ENCODE peak calls at places on chromosomes 5 and 9, in four cellular contexts. B, V, H and M are unnamed samples.

GRCh38 chr9:100216178-100216787 is 117.2 kb downstream of the INVS start:
- DNase-seq in B (peak), V (peak), H (no peak), M (no peak)

GRCh38 chr5:53936481-53937352 is 373.7 kb downstream of the ARL15 start:
- DNase-seq in H (no peak), V (no peak), B (no peak), M (no peak)

GRCh38 chr5:98415663-98416062 is 357.8 kb upstream of the RGMB start:
- DNase-seq in B (peak), V (no peak), H (no peak), M (no peak)

GRCh38 chr9:111952559-111952958 is 55.9 kb downstream of the UGCG start:
- DNase-seq in V (no peak), H (no peak), B (peak), M (no peak)

GRCh38 chr9:77952641-77953341 is 78.8 kb downstream of the GNAQ start:
- DNase-seq in V (no peak), B (peak), H (no peak), M (no peak)

GRCh38 chr9:124295097-124295794 is 37.5 kb downstream of the NEK6 start:
- DNase-seq in V (no peak), B (no peak), H (no peak), M (no peak)

GRCh38 chr9:127417130-127418036 is 6.8 kb upstream of the ZNF79 start:
- DNase-seq in B (peak), V (no peak), H (no peak), M (no peak)

GRCh38 chr5:132774406-132774805 is 2.6 kb downstream of the SEPTIN8 start:
- DNase-seq in H (no peak), V (no peak), B (no peak), M (no peak)

GRCh38 chr9:36407122-36407723 is 7.2 kb upstream of the RNF38 start:
- DNase-seq in H (no peak), V (peak), B (peak), M (no peak)

GRCh38 chr9:137411670-137412380 is 11.1 kb downstream of the EXD3 start:
- DNase-seq in B (peak), H (peak), V (no peak), M (no peak)

GRCh38 chr9:126470251-126470993 is 143.3 kb upstream of the LMX1B start:
- DNase-seq in B (no peak), H (no peak), V (no peak), M (no peak)

GRCh38 chr9:69379250-69379982 is 54.4 kb downstream of the ENTREP1 start:
- DNase-seq in B (peak), V (no peak), H (no peak), M (no peak)

GRCh38 chr5:189486-189885 is 1.8 kb upstream of the LRRC14B start:
- DNase-seq in H (peak), V (no peak), B (no peak), M (no peak)

GRCh38 chr9:33750307-33750838 is 45.0 kb upstream of the PRSS3 start:
- DNase-seq in H (no peak), B (peak), V (no peak), M (no peak)

GRCh38 chr9:33040792-33041458 is 15.9 kb downstream of the DNAJA1 start:
- DNase-seq in B (no peak), V (no peak), H (no peak), M (no peak)

GRCh38 chr5:94793816-94794198 is 175.3 kb downstream of the SLF1 start:
- DNase-seq in B (peak), H (no peak), V (no peak), M (no peak)

GRCh38 chr5:133240425-133241091 is 188.7 kb downstream of the HSPA4 start:
- DNase-seq in H (no peak), B (peak), V (no peak), M (no peak)

GRCh38 chr5:81837667-81838306 is 86.9 kb upstream of the SSBP2 start:
- DNase-seq in V (no peak), H (no peak), B (no peak), M (no peak)

GRCh38 chr5:176536132-176536901 is 885 bp downstream of the RNF44 start:
- DNase-seq in V (peak), B (peak), H (peak), M (peak)

GRCh38 chr9:92439921-92440750 is 15.9 kb upstream of the OMD start:
- DNase-seq in V (no peak), H (no peak), B (peak), M (no peak)

GRCh38 chr5:73901455-73901854 is 275.5 kb downstream of the ARHGEF28 start:
- DNase-seq in H (no peak), B (peak), V (no peak), M (no peak)

GRCh38 chr5:131193106-131193505 is 22.4 kb downstream of the LYRM7 start:
- DNase-seq in H (no peak), V (no peak), B (peak), M (no peak)

GRCh38 chr5:72624641-72625236 is 117.5 kb upstream of the ZNF366 start:
- DNase-seq in H (no peak), V (no peak), B (no peak), M (no peak)

GRCh38 chr9:81631213-81631745 is 58.1 kb downstream of the TLE1 start:
- DNase-seq in V (no peak), B (no peak), H (no peak), M (no peak)

GRCh38 chr9:78821126-78821822 is 524.3 kb downstream of the PSAT1 start:
- DNase-seq in H (no peak), V (no peak), B (peak), M (no peak)

GRCh38 chr5:156310115-156310514 is 16.8 kb upstream of the SGCD start:
- DNase-seq in H (no peak), B (no peak), V (no peak), M (no peak)

GRCh38 chr5:1445313-1445894 is at the start of gene SLC6A3:
- DNase-seq in B (peak), H (peak), V (peak), M (no peak)

GRCh38 chr5:130032807-130033206 is 128.5 kb downstream of the CHSY3 start:
- DNase-seq in V (no peak), B (no peak), H (peak), M (no peak)

GRCh38 chr5:759781-760362 is 24.7 kb downstream of the ZDHHC11B start:
- DNase-seq in B (no peak), H (peak), V (no peak), M (peak)

GRCh38 chr9:107989099-107989498 is 499.5 kb upstream of the KLF4 start:
- DNase-seq in H (no peak), B (no peak), V (no peak), M (no peak)

GRCh38 chr9:109815366-109815947 is 35.5 kb downstream of the PALM2AKAP2 start:
- DNase-seq in B (peak), H (no peak), V (no peak), M (no peak)

GRCh38 chr9:122226142-122226757 is 2.5 kb downstream of the LHX6 start:
- DNase-seq in B (no peak), V (no peak), H (no peak), M (no peak)
- TF ChIP-seq CTCF in B (no peak), V (no peak), H (no peak), M (no peak)

GRCh38 chr9:35193762-35194161 is 32.0 kb downstream of the UNC13B start:
- DNase-seq in B (no peak), V (no peak), H (no peak), M (no peak)
- TF ChIP-seq CTCF in B (no peak), V (no peak), H (no peak), M (peak)

GRCh38 chr9:114737118-114737517 is 55.1 kb upstream of the TEX48 start:
- DNase-seq in B (no peak), H (no peak), V (no peak), M (no peak)

GRCh38 chr9:114735732-114736131 is 53.7 kb upstream of the TEX48 start:
- DNase-seq in B (peak), H (no peak), V (no peak), M (no peak)

GRCh38 chr9:114743446-114743845 is 61.5 kb upstream of the TEX48 start:
- DNase-seq in H (no peak), V (no peak), B (no peak), M (no peak)

GRCh38 chr9:114742947-114743346 is 61.0 kb upstream of the TEX48 start:
- DNase-seq in V (no peak), H (no peak), B (peak), M (no peak)

DNA sequence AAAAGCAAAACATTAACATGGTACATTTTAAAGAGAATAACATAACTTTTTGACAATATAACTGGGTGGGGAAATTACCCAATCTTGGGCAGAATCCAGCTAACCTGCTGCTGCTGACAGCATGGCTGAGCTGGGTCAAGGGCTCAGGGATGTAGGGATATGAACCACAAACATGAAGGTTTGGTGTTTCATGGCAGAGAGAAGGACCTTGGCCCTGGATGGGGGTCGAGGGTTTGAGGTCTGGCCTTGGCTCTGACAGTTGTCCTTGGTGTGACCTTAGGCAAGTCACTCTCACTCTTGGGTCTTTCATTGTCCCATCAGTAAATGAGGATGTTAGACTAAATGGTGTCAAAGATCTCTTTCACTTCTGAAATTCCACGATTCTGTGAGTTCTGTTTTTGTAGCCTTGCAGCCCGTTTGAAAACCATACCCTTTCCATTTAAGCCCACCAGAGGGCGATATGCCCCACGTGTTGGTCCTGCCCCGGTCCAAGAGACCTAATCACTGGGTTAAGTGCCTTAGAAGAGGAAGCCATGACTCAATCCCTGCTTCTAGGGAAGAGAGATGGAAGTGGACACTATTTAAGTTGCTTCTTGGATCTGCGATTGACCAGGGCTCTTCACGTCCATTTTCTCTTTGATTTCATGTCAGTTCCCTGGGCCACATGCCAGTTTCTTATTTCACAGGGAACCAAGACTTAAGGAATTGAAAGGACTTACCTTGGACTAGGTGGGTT is 56.8 kb upstream of the TEX48 start:
- DNase-seq in V (peak), H (peak), B (peak), M (peak)
- TF ChIP-seq CTCF in V (peak), H (peak), B (peak), M (peak)

GRCh38 chr9:130990362-130991226 is 18.4 kb upstream of the LAMC3 start:
- DNase-seq in V (no peak), B (no peak), H (peak), M (no peak)
- TF ChIP-seq CTCF in V (no peak), B (no peak), H (no peak), M (no peak)

DNA sequence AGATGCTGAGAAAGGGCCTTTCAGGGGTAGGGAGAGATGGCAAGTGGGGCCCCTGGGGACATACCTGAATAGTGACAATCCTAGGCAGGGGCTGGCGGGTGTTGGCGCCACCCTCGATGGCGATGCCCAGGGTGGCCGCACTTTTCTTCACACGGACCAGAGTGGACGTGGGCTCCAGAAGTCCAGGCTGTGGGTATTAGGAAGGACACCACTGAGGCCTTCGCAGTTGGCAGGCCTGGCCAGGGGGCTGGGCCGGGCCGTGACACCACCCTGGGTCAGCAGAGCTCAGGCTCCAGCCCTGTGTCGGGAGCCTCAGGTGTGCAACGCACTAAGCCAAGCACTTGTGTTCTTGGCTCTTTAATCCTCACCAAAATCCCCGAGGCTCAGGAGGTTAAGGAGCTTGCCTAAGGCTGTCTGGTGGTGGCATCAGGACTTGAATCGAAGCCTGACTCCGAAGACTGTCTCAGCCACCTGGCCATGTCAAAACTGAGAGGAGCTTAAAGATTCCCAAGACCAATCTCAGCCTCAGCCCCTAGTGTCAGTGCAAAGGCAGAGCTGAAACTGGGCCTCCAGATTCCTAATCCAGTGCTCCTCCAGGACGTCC is 15.5 kb upstream of the AKNA start:
- DNase-seq in H (peak), V (no peak), B (no peak), M (no peak)
- TF ChIP-seq CTCF in H (no peak), V (no peak), B (no peak), M (no peak)

GRCh38 chr9:89427621-89428221 is 70.2 kb downstream of the SEMA4D start:
- DNase-seq in V (no peak), H (no peak), B (no peak), M (no peak)
- TF ChIP-seq CTCF in V (no peak), H (no peak), B (no peak), M (no peak)

DNA sequence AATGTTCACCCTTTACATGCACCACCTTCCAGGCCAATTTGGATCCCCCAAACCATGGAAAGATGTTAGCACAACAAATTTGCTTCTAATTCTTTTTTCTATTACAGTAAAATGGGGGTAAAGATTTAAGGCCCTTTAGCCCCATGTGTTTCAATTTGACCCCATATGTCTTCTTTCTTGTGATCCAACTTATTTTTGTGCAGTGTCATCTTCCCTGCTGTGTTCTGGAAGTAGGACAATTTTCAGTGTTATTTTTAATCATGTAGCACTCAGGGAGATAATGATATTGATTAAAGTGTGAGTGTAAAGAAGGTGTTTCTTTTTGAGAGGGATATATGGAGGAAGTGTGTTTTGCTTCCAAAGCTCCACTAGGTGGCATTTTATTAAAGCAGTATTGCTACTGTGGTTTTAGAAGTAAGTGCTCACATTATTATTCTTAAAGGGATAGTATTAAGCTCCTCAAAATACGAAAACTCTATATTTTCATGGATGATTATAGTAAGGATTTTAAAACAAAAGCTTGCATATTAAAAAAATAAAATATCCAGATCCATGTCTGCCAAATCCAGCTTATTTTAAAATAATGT is 118.7 kb upstream of the ATP10B start:
- DNase-seq in B (peak), V (no peak), H (no peak), M (no peak)
- TF ChIP-seq CTCF in B (peak), V (peak), H (no peak), M (no peak)